ENCODE peak calls at places on chromosomes 12 and 14, in ten cellular contexts. G is AG08395; I is endothelial cell of umbilical vein; U is left lung; V is NCI-H2081; D is upper lobe of left lung; H is activated CD8-positive, alpha-beta T cell treated with anti-CD3 and anti-CD28 coated beads, Interleukin-2, amount 10 ng/mL, durations not matched to agents 7 days and 5 days; Y is bronchial epithelial cell; Z is HL-60; A is breast epithelium. K is an unnamed sample.
A peak's percentile ranks its signal among the peaks of the same experiment; 100 is the strongest.

GRCh38 chr14:96146131-96146771 is 58.4 kb upstream of the BDKRB2 start:
- DNase-seq in G (peak; percentile 87), I (peak; percentile 80), U (no peak), V (peak; percentile 30), D (no peak), H (no peak), Y (peak; percentile 7), Z (no peak), A (peak; percentile 85), K (no peak)

GRCh38 chr14:101808020-101808641 is 46.6 kb downstream of the PPP2R5C start:
- DNase-seq in G (no peak), I (no peak), U (no peak), V (peak; percentile 61), D (no peak), H (no peak), Y (no peak), Z (no peak), A (no peak), K (no peak)

GRCh38 chr14:53226553-53226952 is 73.4 kb upstream of the DDHD1 start:
- DNase-seq in G (no peak), I (no peak), U (no peak), V (no peak), D (no peak), H (no peak), Y (no peak), Z (no peak), A (no peak), K (peak; percentile 80)

GRCh38 chr12:111411187-111411764 is 5.6 kb downstream of the SH2B3 start:
- DNase-seq in G (no peak), I (no peak), U (no peak), V (no peak), D (no peak), H (no peak), Y (no peak), Z (no peak), A (no peak), K (no peak)

GRCh38 chr12:42737364-42737763 is 147.8 kb upstream of the PRICKLE1 start:
- DNase-seq in G (no peak), I (no peak), U (no peak), V (no peak), D (no peak), H (no peak), Y (no peak), Z (no peak), A (no peak), K (no peak)

GRCh38 chr14:32408018-32408417 is 78.9 kb downstream of the AKAP6 start:
- DNase-seq in G (no peak), I (no peak), U (peak; percentile 35), V (no peak), D (no peak), H (no peak), Y (no peak), Z (no peak), A (peak; percentile 28), K (no peak)

GRCh38 chr12:49832836-49833421 is 4.7 kb upstream of the NCKAP5L start:
- DNase-seq in G (peak; percentile 36), I (no peak), U (no peak), V (no peak), D (no peak), H (no peak), Y (peak; percentile 59), Z (no peak), A (peak; percentile 2), K (no peak)

GRCh38 chr14:68401320-68401719 is 391.5 kb downstream of the ZFP36L1 start:
- DNase-seq in G (no peak), I (no peak), U (no peak), V (no peak), D (no peak), H (no peak), Y (peak; percentile 86), Z (no peak), A (peak; percentile 78), K (no peak)

GRCh38 chr12:104520242-104520900 is 63.6 kb downstream of the CHST11 start:
- DNase-seq in G (no peak), I (no peak), U (no peak), V (no peak), D (no peak), H (no peak), Y (no peak), Z (no peak), A (no peak), K (no peak)

GRCh38 chr12:100503228-100503628 is 29.6 kb downstream of the NR1H4 start:
- DNase-seq in G (no peak), I (no peak), U (no peak), V (no peak), D (no peak), H (no peak), Y (no peak), Z (no peak), A (no peak), K (no peak)

GRCh38 chr12:65755596-65755978 is 68.7 kb upstream of the HMGA2 start:
- DNase-seq in G (no peak), I (no peak), U (no peak), V (no peak), D (no peak), H (no peak), Y (peak; percentile 35), Z (no peak), A (no peak), K (no peak)

GRCh38 chr12:50542448-50542847 is 37.7 kb downstream of the DIP2B start:
- DNase-seq in G (peak; percentile 9), I (no peak), U (no peak), V (peak; percentile 28), D (no peak), H (no peak), Y (peak; percentile 99), Z (no peak), A (no peak), K (no peak)